ENCODE peak calls at places on chromosomes 11 and 22, in four cellular contexts. L is CD8-positive, alpha-beta T cell; K is CD8-positive, alpha-beta memory T cell; O is transverse colon. G is an unnamed sample.

GRCh38 chr11:86595401-86595800 is 77.0 kb downstream of the ME3 start:
- DNase-seq in L (no peak), K (no peak), O (no peak), G (no peak)

GRCh38 chr22:32043391-32043790 is 330 bp downstream of the SLC5A1 start:
- DNase-seq in L (no peak), K (no peak), O (no peak), G (no peak)

GRCh38 chr11:21820176-21820575 is 372.7 kb upstream of the ANO5 start:
- DNase-seq in L (no peak), K (no peak), O (no peak), G (no peak)

GRCh38 chr11:61833478-61833877 is 5.4 kb downstream of the FADS2 start:
- DNase-seq in L (no peak), K (no peak), O (no peak), G (no peak)

GRCh38 chr11:110148775-110149744 is 55.9 kb downstream of the ZC3H12C start:
- DNase-seq in L (no peak), K (no peak), O (no peak), G (no peak)

GRCh38 chr11:114909866-114910265 is 231.5 kb downstream of the NXPE2 start:
- DNase-seq in L (no peak), K (no peak), O (no peak), G (no peak)

GRCh38 chr11:44178381-44178780 is 82.9 kb downstream of the EXT2 start:
- DNase-seq in L (no peak), K (no peak), O (no peak), G (no peak)

GRCh38 chr11:70824590-70825300 is 426.4 kb downstream of the CTTN start:
- DNase-seq in L (no peak), K (no peak), O (no peak), G (peak; percentile 29)

GRCh38 chr22:27627444-27627833 is 174.1 kb downstream of the MN1 start:
- DNase-seq in L (no peak), K (no peak), O (no peak), G (no peak)

GRCh38 chr11:66275984-66276612 is 1.9 kb upstream of the CNIH2 start:
- DNase-seq in L (no peak), K (no peak), O (no peak), G (no peak)

DNA sequence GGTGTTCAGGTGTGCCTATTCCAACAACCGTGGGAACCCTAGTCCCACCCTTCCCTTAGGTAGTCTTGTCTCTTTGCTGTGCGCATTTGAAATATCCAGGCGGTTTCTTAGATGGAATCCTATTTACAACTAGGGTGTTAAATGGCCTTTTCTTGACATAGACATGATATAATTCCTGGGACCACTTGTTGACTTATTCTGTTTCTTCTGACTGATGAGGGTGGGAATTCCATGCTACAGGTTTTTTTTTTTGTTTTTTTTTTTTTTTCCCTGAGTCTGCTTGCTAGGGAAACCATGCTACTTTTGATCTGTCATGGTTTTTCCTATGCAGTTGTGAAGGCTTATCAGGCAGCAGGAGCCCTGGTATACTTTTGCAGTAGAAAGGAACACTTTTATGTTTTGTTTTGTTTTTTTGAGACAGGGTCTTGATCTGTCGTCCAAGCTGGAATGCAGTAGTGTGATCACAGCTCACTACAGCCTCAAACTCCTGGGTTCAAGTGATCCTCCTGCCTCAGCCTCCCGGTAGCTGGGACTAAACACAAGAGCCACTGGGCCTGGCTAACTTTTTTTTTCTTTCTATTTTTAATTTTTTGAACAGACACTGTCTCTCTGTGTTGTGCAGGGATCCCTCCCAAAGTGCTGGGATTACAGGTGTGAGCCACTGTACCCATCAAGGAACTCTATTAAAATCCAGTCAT is 1.5 kb downstream of the STIM1 start:
- DNase-seq in L (no peak), K (no peak), O (no peak), G (no peak)
- H3K4me3 ChIP-seq in L (peak overlapping the region; percentile 78), K (peak overlapping the region; percentile 80), O (peak overlapping the region; percentile 93), G (peak overlapping the region; percentile 93)

DNA sequence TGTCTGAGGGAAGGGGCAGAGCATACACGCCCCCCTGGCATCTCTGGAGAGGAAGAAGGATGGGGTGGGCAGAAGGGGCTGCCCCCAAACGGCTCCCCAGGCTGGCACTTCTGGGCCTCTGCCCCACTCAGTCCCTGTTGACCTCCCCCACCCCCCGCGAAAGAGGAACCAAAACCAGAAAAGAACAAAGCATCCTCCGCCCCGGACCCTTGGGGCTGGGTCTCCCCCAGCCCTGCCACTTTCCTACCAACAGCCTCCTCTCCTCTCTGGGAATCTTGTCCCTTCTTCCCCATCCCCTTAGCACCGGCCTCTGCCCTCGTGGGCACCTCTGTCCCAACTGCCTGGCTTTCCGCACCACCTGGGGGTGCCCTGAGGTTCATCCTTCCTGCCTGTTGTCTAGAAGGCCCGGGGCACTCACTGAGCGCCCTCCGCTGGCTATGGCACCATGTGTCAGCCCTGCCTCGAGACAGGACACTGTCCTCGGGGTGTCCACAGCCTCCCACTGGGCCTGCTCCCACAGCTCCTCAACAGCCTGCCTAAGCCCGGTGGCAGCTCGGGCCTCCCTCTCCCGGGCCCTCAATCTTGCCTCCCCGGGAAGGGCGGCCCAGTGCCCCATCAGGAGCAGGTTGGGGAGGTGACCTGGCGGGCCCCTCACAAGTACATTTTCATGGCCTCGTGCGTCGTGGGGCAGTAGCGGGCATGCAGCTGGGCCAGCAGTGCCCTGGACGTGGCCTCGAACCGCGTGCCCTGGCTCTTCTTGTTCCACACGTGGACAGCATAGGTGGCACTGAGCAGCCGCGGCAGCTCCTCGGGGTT is 28.2 kb downstream of the A4GALT start:
- DNase-seq in L (no peak), K (no peak), O (no peak), G (no peak)
- H3K4me1 ChIP-seq in L (no peaks in the 10 kb centered on the region), K (no peaks in the 10 kb centered on the region), O (peaks cover 16% of the 10 kb centered on the region), G (peaks cover 18% of the 10 kb centered on the region)

GRCh38 chr11:7582338-7582985 is 68.7 kb downstream of the PPFIBP2 start:
- DNase-seq in L (no peak), K (no peak), O (no peak), G (peak; percentile 83)

GRCh38 chr11:7584910-7585309 is 71.1 kb downstream of the PPFIBP2 start:
- DNase-seq in L (no peak), K (no peak), O (no peak), G (no peak)

GRCh38 chr11:7583248-7583647 is 69.4 kb downstream of the PPFIBP2 start:
- DNase-seq in L (no peak), K (no peak), O (no peak), G (no peak)

GRCh38 chr11:7587712-7588111 is 73.9 kb downstream of the PPFIBP2 start:
- DNase-seq in L (no peak), K (no peak), O (no peak), G (no peak)

DNA sequence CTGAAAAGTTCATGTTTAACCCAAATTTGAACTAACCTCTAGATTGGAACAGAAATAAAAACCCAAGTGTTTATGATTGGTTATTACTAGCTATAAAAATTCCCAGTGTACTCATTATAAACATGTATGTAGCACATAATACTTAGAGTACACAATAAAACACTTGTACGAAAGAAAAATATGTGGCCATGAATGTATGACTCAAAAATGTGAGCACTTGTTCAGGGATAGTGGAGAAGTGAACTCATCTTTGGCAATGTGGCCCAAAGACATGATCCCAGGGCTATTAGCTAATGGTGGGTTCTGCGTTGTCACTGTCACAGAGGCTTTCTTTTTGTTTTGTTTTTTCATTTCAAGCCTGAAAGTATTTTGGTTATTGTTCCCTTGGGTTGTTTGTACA is 72.0 kb downstream of the PPFIBP2 start:
- DNase-seq in L (no peak), K (no peak), O (no peak), G (no peak)
- H3K4me3 ChIP-seq in L (no peak overlapping the region), K (no peak overlapping the region), O (no peak overlapping the region), G (no peak overlapping the region)

DNA sequence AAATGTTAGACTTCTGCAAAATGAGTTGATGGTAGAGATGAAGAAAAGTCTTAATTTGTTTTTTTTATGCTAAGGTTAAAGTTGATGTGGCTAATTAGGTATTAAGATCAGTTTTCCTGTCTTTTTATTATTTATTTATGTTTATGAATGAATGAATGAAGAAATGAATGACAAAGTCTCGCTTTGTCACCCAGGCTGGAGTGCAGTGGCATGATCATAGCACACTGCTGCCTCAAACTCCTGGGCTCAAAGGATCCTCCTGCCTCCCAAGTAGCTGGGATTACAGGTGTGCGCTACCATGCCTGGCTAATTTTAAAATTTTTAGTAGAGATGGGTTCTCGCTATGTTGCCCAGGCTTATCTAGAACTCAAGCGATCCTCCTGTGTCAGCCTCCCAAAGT is 29.2 kb downstream of the MTMR3 start:
- DNase-seq in L (no peak), K (no peak), O (no peak), G (no peak)
- H3K4me1 ChIP-seq in L (peaks cover 14% of the 10 kb centered on the region), K (peaks cover 16% of the 10 kb centered on the region), O (peaks cover 58% of the 10 kb centered on the region), G (peaks cover 68% of the 10 kb centered on the region)

GRCh38 chr22:35334010-35334409 is 34.3 kb downstream of the TOM1 start:
- DNase-seq in L (no peak), K (no peak), O (no peak), G (no peak)
- H3K4me3 ChIP-seq in L (no peak overlapping the region), K (no peak overlapping the region), O (no peak overlapping the region), G (no peak overlapping the region)

GRCh38 chr11:63845305-63845704 is 6.4 kb downstream of the MARK2 start:
- DNase-seq in L (no peak), K (no peak), O (no peak), G (no peak)
- H3K4me1 ChIP-seq in L (peaks cover 66% of the 10 kb centered on the region), K (peaks cover 67% of the 10 kb centered on the region), O (peaks cover 52% of the 10 kb centered on the region), G (peaks cover 99% of the 10 kb centered on the region)

GRCh38 chr11:95108159-95108611 is 18.5 kb downstream of the ENDOD1 start:
- DNase-seq in L (no peak), K (no peak), O (peak; percentile 29), G (peak; percentile 14)
- H3K4me3 ChIP-seq in L (no peak overlapping the region), K (no peak overlapping the region), O (no peak overlapping the region), G (no peak overlapping the region)

GRCh38 chr11:111560785-111561184 is 20.3 kb downstream of the LAYN start:
- DNase-seq in L (no peak), K (no peak), O (no peak), G (no peak)

GRCh38 chr11:111554532-111554931 is 14.0 kb downstream of the LAYN start:
- DNase-seq in L (no peak), K (no peak), O (no peak), G (no peak)

GRCh38 chr11:111555255-111555654 is 14.7 kb downstream of the LAYN start:
- DNase-seq in L (no peak), K (no peak), O (no peak), G (no peak)

GRCh38 chr11:111559791-111560190 is 19.3 kb downstream of the LAYN start:
- DNase-seq in L (no peak), K (no peak), O (no peak), G (no peak)

GRCh38 chr11:111557425-111558111 is 17.0 kb downstream of the LAYN start:
- DNase-seq in L (no peak), K (no peak), O (no peak), G (no peak)
- H3K4me1 ChIP-seq in L (no peaks in the 10 kb centered on the region), K (no peaks in the 10 kb centered on the region), O (peaks cover 2% of the 10 kb centered on the region), G (no peaks in the 10 kb centered on the region)